ENCODE peak calls at places on chromosomes 7 and 10, in ten cellular contexts. P, D, Z, H, O, S, U, V, N and W are unnamed samples.
A peak's percentile ranks its signal among the peaks of the same experiment; 100 is the strongest.

GRCh38 chr7:129169705-129170319 is 18.6 kb upstream of the SMO start:
- DNase-seq in D (no peak), V (no peak), Z (no peak), N (no peak), H (no peak), O (no peak), P (no peak), S (no peak), U (no peak), W (no peak)

GRCh38 chr10:132054564-132054963 is 11.2 kb upstream of the JAKMIP3 start:
- DNase-seq in U (no peak), Z (no peak), V (no peak), N (no peak), D (no peak), H (no peak), S (no peak), P (no peak), O (no peak), W (no peak)

GRCh38 chr10:129896231-129897150 is 67.6 kb downstream of the EBF3 start:
- DNase-seq in N (no peak), D (no peak), U (no peak), P (no peak), Z (no peak), V (no peak), S (no peak), O (no peak), H (no peak), W (no peak)

GRCh38 chr7:106284516-106285050 is at the start of gene NAMPT:
- DNase-seq in S (no peak), Z (no peak), U (peak; percentile 27), V (no peak), O (no peak), H (no peak), P (no peak), D (no peak), N (peak; percentile 14), W (no peak)

GRCh38 chr7:27901028-27901760 is 161.2 kb downstream of the TAX1BP1 start:
- DNase-seq in O (peak; percentile 74), V (no peak), Z (peak; percentile 20), U (peak; percentile 19), P (peak; percentile 54), D (no peak), H (peak; percentile 54), S (peak; percentile 67), N (no peak), W (no peak)

GRCh38 chr7:37433166-37433565 is 15.5 kb downstream of the ELMO1 start:
- DNase-seq in V (no peak), H (no peak), O (no peak), D (no peak), Z (no peak), N (no peak), S (no peak), P (no peak), U (no peak), W (no peak)

GRCh38 chr10:13769926-13770325 is 183.2 kb downstream of the PRPF18 start:
- DNase-seq in D (no peak), P (peak; percentile 38), Z (no peak), U (peak; percentile 99), S (no peak), O (no peak), H (peak; percentile 35), V (no peak), N (no peak), W (no peak)

GRCh38 chr7:150945853-150946825 is 32.0 kb downstream of the KCNH2 start:
- DNase-seq in V (no peak), H (no peak), O (no peak), N (no peak), S (no peak), P (no peak), D (peak; percentile 33), U (peak; percentile 38), Z (no peak), W (no peak)

GRCh38 chr10:101624526-101625102 is 36.5 kb downstream of the DPCD start:
- DNase-seq in N (no peak), D (no peak), S (peak; percentile 27), P (peak; percentile 25), H (peak; percentile 20), Z (no peak), V (no peak), U (no peak), O (no peak), W (no peak)

GRCh38 chr7:74230446-74231231 is 20.8 kb downstream of the LAT2 start:
- DNase-seq in Z (no peak), S (no peak), H (no peak), P (no peak), U (no peak), N (no peak), O (no peak), D (no peak), V (no peak), W (no peak)

GRCh38 chr7:144565586-144565985 is 162.1 kb upstream of the NOBOX start:
- DNase-seq in V (no peak), S (no peak), H (no peak), Z (no peak), U (no peak), N (no peak), D (no peak), P (no peak), O (no peak), W (no peak)

GRCh38 chr7:149871576-149871975 is 2.2 kb upstream of the ATP6V0E2 start:
- DNase-seq in V (no peak), H (no peak), D (no peak), S (no peak), O (no peak), N (no peak), U (no peak), Z (no peak), P (no peak), W (no peak)

GRCh38 chr7:149870701-149871483 is 2.9 kb upstream of the ATP6V0E2 start:
- DNase-seq in D (no peak), N (no peak), O (no peak), S (no peak), V (no peak), U (no peak), P (no peak), Z (no peak), H (no peak), W (no peak)

GRCh38 chr7:149873074-149873967 is 448 bp upstream of the ATP6V0E2 start:
- DNase-seq in U (peak; percentile 89), N (peak; percentile 95), S (peak; percentile 87), P (peak; percentile 92), H (peak; percentile 91), D (peak; percentile 95), V (peak; percentile 75), Z (peak; percentile 53), O (peak; percentile 91), W (peak; percentile 50)

GRCh38 chr7:149873968-149874643 is at the start of gene ATP6V0E2:
- DNase-seq in P (no peak), V (no peak), Z (no peak), U (no peak), O (no peak), D (no peak), S (no peak), N (no peak), H (no peak), W (no peak)

GRCh38 chr7:149872419-149873073 is 1.2 kb upstream of the ATP6V0E2 start:
- DNase-seq in V (peak; percentile 78), U (peak; percentile 63), Z (peak; percentile 37), N (peak; percentile 84), D (peak; percentile 72), S (peak; percentile 71), H (peak; percentile 76), O (peak; percentile 83), P (peak; percentile 75), W (peak; percentile 40)
- H3K4me3 ChIP-seq in V (peak overlapping the region; percentile 58), U (peak overlapping the region; percentile 75), Z (peak overlapping the region; percentile 70), N (peak overlapping the region; percentile 71), D (no peak overlapping the region), S (peak overlapping the region; percentile 83), H (peak overlapping the region; percentile 70), O (peak overlapping the region; percentile 65), P (peak overlapping the region; percentile 62), W (peak overlapping the region; percentile 78)

DNA sequence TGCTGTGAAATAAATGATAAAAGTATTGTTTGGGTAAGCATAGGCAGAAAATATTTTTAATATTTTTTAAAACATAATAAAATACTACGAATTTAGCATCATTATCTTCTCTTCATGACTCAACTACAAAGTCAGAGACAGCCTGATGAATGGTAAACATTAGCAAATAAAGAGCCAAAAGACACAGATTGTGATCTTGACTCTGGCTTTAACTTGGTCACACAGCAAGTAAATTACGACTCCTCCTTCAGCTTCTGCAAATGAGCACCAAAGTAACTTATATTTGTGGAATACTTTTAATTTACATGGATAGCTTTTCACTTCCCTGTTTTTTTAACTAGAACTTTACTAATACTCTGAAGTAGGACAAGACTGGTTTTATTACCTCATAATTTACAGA is 134.0 kb downstream of the CPEB3 start:
- DNase-seq in V (no peak), P (peak; percentile 6), U (no peak), N (no peak), Z (no peak), O (no peak), H (peak; percentile 6), S (no peak), D (no peak), W (no peak)
- H3K4me3 ChIP-seq in V (no peak overlapping the region), P (no peak overlapping the region), U (no peak overlapping the region), N (no peak overlapping the region), Z (no peak overlapping the region), O (no peak overlapping the region), H (no peak overlapping the region), S (no peak overlapping the region), D (no peak overlapping the region), W (no peak overlapping the region)

DNA sequence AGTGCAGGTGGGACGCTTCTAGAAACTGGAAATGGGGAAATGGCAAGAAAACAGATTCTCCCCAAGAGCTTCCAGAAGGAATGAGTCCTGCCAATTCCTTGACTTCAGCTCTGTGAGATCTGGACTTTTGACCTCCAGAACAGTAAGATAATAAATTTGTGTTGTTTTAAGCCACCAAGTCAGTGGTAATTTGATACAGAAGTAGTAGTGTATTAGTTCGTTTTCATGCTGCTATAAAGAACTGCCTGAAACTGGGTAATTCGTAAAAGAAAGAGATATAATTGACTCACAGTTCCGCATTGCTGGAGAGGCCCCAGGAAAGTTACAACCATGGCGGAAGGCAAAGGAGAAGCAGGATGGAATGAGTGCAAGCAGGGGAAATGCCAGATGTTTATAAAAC is 178.6 kb upstream of the GALNT17 start:
- DNase-seq in N (no peak), P (no peak), D (no peak), U (no peak), Z (no peak), O (no peak), H (no peak), S (no peak), V (no peak), W (no peak)
- H3K4me3 ChIP-seq in N (no peak overlapping the region), P (no peak overlapping the region), D (no peak overlapping the region), U (no peak overlapping the region), Z (no peak overlapping the region), O (no peak overlapping the region), H (no peak overlapping the region), S (no peak overlapping the region), V (no peak overlapping the region), W (no peak overlapping the region)

DNA sequence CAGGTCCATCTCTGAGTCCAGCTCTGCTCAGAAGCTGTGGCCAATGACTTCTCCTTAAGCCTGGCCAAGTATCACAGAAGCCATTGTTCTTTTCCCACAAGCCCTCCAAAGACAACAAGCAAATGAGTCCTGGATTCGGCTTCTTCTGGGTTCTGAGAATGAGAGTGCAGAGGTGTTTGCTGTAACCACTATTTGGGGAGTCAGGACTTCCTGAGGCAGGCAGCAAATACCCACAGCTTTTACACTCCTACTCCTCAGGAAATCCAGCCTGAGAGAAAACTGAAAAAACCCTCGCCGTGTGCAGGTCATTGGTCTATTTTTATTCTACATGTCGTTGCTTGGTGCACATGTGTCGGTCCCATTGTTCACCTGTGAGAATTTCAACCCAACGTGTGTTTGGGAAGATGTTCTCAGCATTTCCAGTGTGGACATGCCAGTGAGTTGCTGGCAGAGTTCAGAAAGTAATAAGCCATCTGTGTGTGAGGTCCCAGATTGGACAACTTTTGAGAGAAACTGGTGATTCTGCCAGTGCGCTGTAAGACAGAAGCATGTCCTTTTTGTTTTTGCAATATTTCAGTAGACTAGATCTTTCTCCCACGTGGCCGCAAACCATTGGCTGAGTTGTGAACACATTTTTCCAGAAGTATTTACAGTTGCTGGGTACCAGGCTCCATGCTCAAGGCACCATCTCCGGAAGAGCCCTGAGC is 121.6 kb upstream of the LYZL2 start:
- DNase-seq in P (no peak), D (no peak), U (no peak), V (no peak), S (no peak), Z (no peak), N (no peak), O (no peak), H (no peak), W (no peak)
- H3K4me3 ChIP-seq in P (no peak overlapping the region), D (no peak overlapping the region), U (no peak overlapping the region), V (no peak overlapping the region), S (no peak overlapping the region), Z (no peak overlapping the region), N (no peak overlapping the region), O (no peak overlapping the region), H (no peak overlapping the region), W (no peak overlapping the region)